ENCODE peak calls at places on chromosome 21, in four cellular contexts. B, K, Y and E are unnamed samples.

GRCh38 chr21:36576441-36576840 is 96.5 kb upstream of the CLDN14 start:
- DNase-seq in Y (no peak), K (no peak), B (no peak), E (no peak)

GRCh38 chr21:29669416-29669815 is 270.4 kb downstream of the GRIK1 start:
- DNase-seq in Y (no peak), B (no peak), K (no peak), E (no peak)

GRCh38 chr21:34878501-34878900 is 170.6 kb downstream of the RUNX1 start:
- DNase-seq in Y (no peak), B (no peak), K (peak), E (no peak)

GRCh38 chr21:38898422-38899098 is 92.8 kb downstream of the ETS2 start:
- DNase-seq in Y (no peak), K (no peak), B (no peak), E (no peak)

GRCh38 chr21:37564341-37564923 is 197.9 kb downstream of the DYRK1A start:
- DNase-seq in Y (peak), B (peak), K (peak), E (peak)

GRCh38 chr21:44509539-44509938 is 30.5 kb downstream of the KRTAP10-1 start:
- DNase-seq in Y (no peak), K (peak), B (no peak), E (no peak)

GRCh38 chr21:25456672-25457071 is 150.6 kb downstream of the MRPL39 start:
- DNase-seq in Y (peak), K (no peak), B (no peak), E (peak)

GRCh38 chr21:42375966-42376337 is 9.6 kb upstream of the TFF1 start:
- DNase-seq in K (no peak), Y (no peak), B (no peak), E (no peak)

GRCh38 chr21:34891610-34891943 is 157.5 kb downstream of the RUNX1 start:
- DNase-seq in K (no peak), B (no peak), Y (no peak), E (no peak)

GRCh38 chr21:32203877-32204480 is 74.9 kb downstream of the MIS18A start:
- DNase-seq in K (no peak), B (no peak), Y (no peak), E (no peak)

GRCh38 chr21:35953570-35953969 is 106.8 kb downstream of the SETD4 start:
- DNase-seq in K (no peak), B (no peak), Y (peak), E (no peak)

GRCh38 chr21:37742532-37742931 is 173.7 kb downstream of the KCNJ6 start:
- DNase-seq in K (no peak), Y (no peak), B (no peak), E (no peak)

GRCh38 chr21:38997756-38998155 is 185.5 kb downstream of the PSMG1 start:
- DNase-seq in K (no peak), Y (no peak), B (no peak), E (no peak)

GRCh38 chr21:44876849-44877575 is 3.5 kb upstream of the PTTG1IP start:
- DNase-seq in Y (no peak), K (no peak), B (no peak), E (no peak)

GRCh38 chr21:39111928-39112327 is 71.3 kb downstream of the PSMG1 start:
- DNase-seq in Y (peak), K (no peak), B (no peak), E (peak)

GRCh38 chr21:26469789-26470188 is 103.3 kb downstream of the CYYR1 start:
- DNase-seq in K (no peak), B (no peak), Y (peak), E (peak)

GRCh38 chr21:25638634-25639166 is 358 bp upstream of the JAM2 start:
- DNase-seq in Y (peak), K (no peak), B (no peak), E (no peak)